ENCODE peak calls at places on chromosomes 3 and 15, in six cellular contexts. L, F, A, R, B and I are unnamed samples.

GRCh38 chr3:24503499-24504176 is 9.0 kb upstream of the THRB start:
- DNase-seq in L (no peak), F (no peak), A (no peak), R (no peak), B (no peak), I (no peak)

GRCh38 chr15:80581976-80582375 is 113.1 kb upstream of the ABHD17C start:
- DNase-seq in L (no peak), F (no peak), A (no peak), R (no peak), B (no peak), I (no peak)

GRCh38 chr3:24674261-24674660 is 179.6 kb upstream of the THRB start:
- DNase-seq in L (no peak), F (peak), A (no peak), R (no peak), B (no peak), I (no peak)

GRCh38 chr3:65729553-65729952 is 309.2 kb downstream of the MAGI1 start:
- DNase-seq in L (no peak), F (peak), A (peak), R (no peak), B (no peak), I (no peak)

GRCh38 chr15:72521682-72522081 is 47.6 kb downstream of the ARIH1 start:
- DNase-seq in L (no peak), F (peak), A (no peak), R (no peak), B (no peak), I (no peak)

GRCh38 chr3:48999085-48999858 is 7.9 kb upstream of the WDR6 start:
- DNase-seq in L (no peak), F (no peak), A (no peak), R (no peak), B (no peak), I (no peak)

GRCh38 chr15:85324202-85324601 is 56.2 kb upstream of the AKAP13 start:
- DNase-seq in L (no peak), F (peak), A (no peak), R (no peak), B (no peak), I (no peak)

GRCh38 chr15:100721758-100722550 is 119.6 kb downstream of the ASB7 start:
- DNase-seq in L (peak), F (peak), A (no peak), R (no peak), B (peak), I (no peak)

GRCh38 chr3:186154641-186155040 is 45.8 kb upstream of the ETV5 start:
- DNase-seq in L (no peak), F (no peak), A (no peak), R (no peak), B (no peak), I (no peak)

GRCh38 chr3:101081446-101081845 is 88.2 kb upstream of the ABI3BP start:
- DNase-seq in L (no peak), F (no peak), A (no peak), R (no peak), B (no peak), I (no peak)

GRCh38 chr3:173037840-173038483 is 103.1 kb downstream of the SPATA16 start:
- DNase-seq in L (no peak), F (no peak), A (no peak), R (no peak), B (peak), I (no peak)

GRCh38 chr15:57458255-57458850 is 82.0 kb downstream of the CGNL1 start:
- DNase-seq in L (no peak), F (peak), A (no peak), R (no peak), B (no peak), I (no peak)